ENCODE peak calls at places on chromosomes 13 and 19, in ten cellular contexts. Z, Q, N, V, I, B, J, H, X and D are unnamed samples.

GRCh38 chr13:98546402-98546801 is 30.5 kb downstream of the STK24 start:
- DNase-seq in I (no peak), N (no peak), Q (no peak), B (no peak), Z (no peak), H (no peak), J (no peak), X (no peak), V (no peak), D (no peak)

GRCh38 chr19:41771410-41771809 is 16.1 kb downstream of the CEACAM6 start:
- DNase-seq in X (no peak), V (no peak), I (no peak), J (no peak), Q (no peak), Z (no peak), B (no peak), N (no peak), H (no peak), D (no peak)

GRCh38 chr13:24135674-24136300 is 24.7 kb upstream of the SPATA13 start:
- DNase-seq in B (peak), J (no peak), N (no peak), H (no peak), Z (no peak), X (no peak), Q (no peak), I (no peak), V (peak), D (no peak)

GRCh38 chr13:95474992-95475391 is 77.5 kb upstream of the CLDN10 start:
- DNase-seq in Z (no peak), I (no peak), B (no peak), H (no peak), X (no peak), N (peak), Q (no peak), V (no peak), J (no peak), D (no peak)

GRCh38 chr19:29872224-29872731 is 60.5 kb downstream of the CCNE1 start:
- DNase-seq in Z (no peak), J (peak), H (no peak), Q (no peak), V (peak), B (no peak), N (peak), I (no peak), X (no peak), D (no peak)

GRCh38 chr19:40229926-40230417 is 3.5 kb upstream of the CCNP start:
- DNase-seq in X (no peak), H (no peak), J (no peak), Q (no peak), I (no peak), N (no peak), V (no peak), Z (no peak), B (no peak), D (no peak)

GRCh38 chr19:47109541-47110375 is 3.8 kb downstream of the ZC3H4 start:
- DNase-seq in Q (no peak), V (no peak), Z (peak), I (no peak), X (peak), B (peak), H (no peak), J (peak), N (no peak), D (no peak)

GRCh38 chr19:7971553-7972520 is 28.4 kb upstream of the TIMM44 start:
- DNase-seq in X (no peak), Z (no peak), H (no peak), J (no peak), Q (no peak), V (no peak), I (no peak), B (no peak), N (no peak), D (no peak)

GRCh38 chr19:53942001-53942786 is 20.5 kb upstream of the CACNG8 start:
- DNase-seq in V (no peak), B (peak), J (no peak), Q (no peak), I (peak), N (peak), Z (no peak), X (peak), H (no peak), D (no peak)

GRCh38 chr13:46552888-46553520 is at the start of gene LRCH1:
- DNase-seq in Z (peak), X (peak), Q (peak), B (peak), I (peak), J (peak), H (peak), N (peak), V (peak), D (peak)

GRCh38 chr13:102273111-102273510 is 128.7 kb downstream of the FGF14 start:
- DNase-seq in J (no peak), I (no peak), Q (no peak), V (no peak), Z (no peak), H (no peak), B (no peak), N (no peak), X (no peak), D (no peak)